ENCODE peak calls at places on chromosomes 5 and 9, in four cellular contexts. U is fibroblast of the aortic adventitia, L is cardiac fibroblast, V is fibroblast of mammary gland. D is an unnamed sample.

GRCh38 chr5:141672071-141672855 is 9.8 kb downstream of the ARAP3 start:
- DNase-seq in U (no peak), L (no peak), V (no peak), D (no peak)

GRCh38 chr5:32583582-32584232 is 1.6 kb upstream of the SUB1 start:
- DNase-seq in U (no peak), L (no peak), V (no peak), D (no peak)

GRCh38 chr9:21294325-21294724 is 10.8 kb downstream of the IFNA5 start:
- DNase-seq in U (no peak), L (peak; percentile 68), V (peak; percentile 63), D (peak; percentile 51)

GRCh38 chr5:171436804-171437285 is 17.4 kb downstream of the FGF18 start:
- DNase-seq in U (no peak), L (no peak), V (no peak), D (no peak)

GRCh38 chr5:168282120-168282519 is 9.3 kb upstream of the WWC1 start:
- DNase-seq in U (peak; percentile 28), L (peak; percentile 29), V (peak; percentile 82), D (peak; percentile 87)

GRCh38 chr5:79416499-79416898 is 97.4 kb downstream of the HOMER1 start:
- DNase-seq in U (peak; percentile 10), L (no peak), V (peak; percentile 8), D (peak; percentile 68)

GRCh38 chr5:19853616-19854240 is 134.3 kb downstream of the CDH18 start:
- DNase-seq in U (peak; percentile 92), L (peak; percentile 45), V (no peak), D (peak; percentile 10)

GRCh38 chr5:153147891-153148623 is 342.4 kb upstream of the GRIA1 start:
- DNase-seq in U (peak; percentile 18), L (peak; percentile 70), V (peak; percentile 80), D (peak; percentile 51)

GRCh38 chr5:99922386-99922785 is 612.8 kb upstream of the FAM174A start:
- DNase-seq in U (no peak), L (no peak), V (no peak), D (no peak)

GRCh38 chr9:135993840-135994776 is 32.9 kb upstream of the UBAC1 start:
- DNase-seq in U (no peak), L (no peak), V (no peak), D (no peak)

GRCh38 chr9:131630206-131630831 is 85.0 kb downstream of the PRRT1B start:
- DNase-seq in U (no peak), L (no peak), V (no peak), D (no peak)

GRCh38 chr5:57889558-57889957 is 406.9 kb upstream of the ACTBL2 start:
- DNase-seq in U (peak; percentile 55), L (peak; percentile 61), V (peak; percentile 46), D (peak; percentile 82)
- TF ChIP-seq CTCF in U (peak; percentile 16), L (peak; percentile 41), V (peak; percentile 21), D (peak; percentile 69)

GRCh38 chr9:85425153-85425611 is 316.6 kb downstream of the AGTPBP1 start:
- DNase-seq in U (peak; percentile 35), L (peak; percentile 45), V (peak; percentile 46), D (peak; percentile 33)
- TF ChIP-seq CTCF in U (peak; percentile 41), L (peak; percentile 55), V (peak; percentile 55), D (peak; percentile 61)

DNA sequence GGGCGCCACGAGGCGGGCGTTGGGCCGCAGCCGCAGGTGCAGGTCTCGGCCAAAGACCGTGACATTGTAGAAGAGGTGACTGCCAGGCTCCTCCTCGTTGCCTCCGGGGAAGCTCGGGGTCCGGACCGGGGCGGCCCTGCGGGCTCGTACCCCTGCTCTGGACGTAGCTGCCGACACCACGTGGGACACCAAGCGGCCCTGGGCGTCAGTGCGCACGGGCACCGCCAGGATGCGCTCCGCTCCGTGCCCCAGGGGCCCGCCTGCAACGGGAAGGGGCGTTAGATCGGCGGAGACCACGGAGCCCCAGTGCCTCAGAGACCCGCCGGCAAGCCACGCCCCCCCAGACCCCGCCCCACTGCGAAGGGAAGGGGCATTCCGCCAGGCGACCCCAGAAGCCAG is 1.4 kb downstream of the ADAMTS2 start:
- DNase-seq in U (peak; percentile 44), L (peak; percentile 59), V (peak; percentile 58), D (peak; percentile 58)
- TF ChIP-seq CTCF in U (peak; percentile 63), L (peak; percentile 69), V (peak; percentile 44), D (peak; percentile 58)

GRCh38 chr5:119267958-119268386 is 87.8 kb upstream of the TNFAIP8 start:
- DNase-seq in U (peak; percentile 97), L (peak; percentile 96), V (peak; percentile 95), D (peak; percentile 97)
- TF ChIP-seq CTCF in U (peak; percentile 93), L (peak; percentile 44), V (peak; percentile 66), D (peak; percentile 39)

GRCh38 chr9:132973713-132974112 is 4.8 kb upstream of the GFI1B start:
- DNase-seq in U (peak; percentile 16), L (peak; percentile 31), V (peak; percentile 36), D (peak; percentile 39)
- TF ChIP-seq CTCF in U (no peak), L (no peak), V (no peak), D (no peak)

DNA sequence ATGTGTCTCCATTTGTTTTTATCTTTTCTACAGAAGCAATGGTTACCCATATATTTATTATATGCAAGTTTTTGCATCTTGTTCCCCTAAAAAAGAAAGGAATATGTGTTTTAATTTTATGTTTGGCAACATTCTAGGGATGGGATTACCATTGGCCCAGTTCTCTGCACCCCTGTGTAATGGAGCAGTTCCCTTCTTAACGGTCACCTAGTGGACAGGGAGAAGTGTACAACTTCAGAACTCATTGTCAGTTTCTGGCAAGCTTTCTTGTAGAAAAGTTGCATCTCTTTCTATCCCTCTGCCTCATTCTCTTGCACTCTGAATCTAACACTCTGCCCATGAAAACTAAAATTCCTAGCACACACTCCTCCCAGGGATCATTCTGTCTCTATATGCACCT is 78.2 kb downstream of the DOCK8 start:
- DNase-seq in U (no peak), L (no peak), V (no peak), D (no peak)
- TF ChIP-seq CTCF in U (no peak), L (no peak), V (no peak), D (no peak)

DNA sequence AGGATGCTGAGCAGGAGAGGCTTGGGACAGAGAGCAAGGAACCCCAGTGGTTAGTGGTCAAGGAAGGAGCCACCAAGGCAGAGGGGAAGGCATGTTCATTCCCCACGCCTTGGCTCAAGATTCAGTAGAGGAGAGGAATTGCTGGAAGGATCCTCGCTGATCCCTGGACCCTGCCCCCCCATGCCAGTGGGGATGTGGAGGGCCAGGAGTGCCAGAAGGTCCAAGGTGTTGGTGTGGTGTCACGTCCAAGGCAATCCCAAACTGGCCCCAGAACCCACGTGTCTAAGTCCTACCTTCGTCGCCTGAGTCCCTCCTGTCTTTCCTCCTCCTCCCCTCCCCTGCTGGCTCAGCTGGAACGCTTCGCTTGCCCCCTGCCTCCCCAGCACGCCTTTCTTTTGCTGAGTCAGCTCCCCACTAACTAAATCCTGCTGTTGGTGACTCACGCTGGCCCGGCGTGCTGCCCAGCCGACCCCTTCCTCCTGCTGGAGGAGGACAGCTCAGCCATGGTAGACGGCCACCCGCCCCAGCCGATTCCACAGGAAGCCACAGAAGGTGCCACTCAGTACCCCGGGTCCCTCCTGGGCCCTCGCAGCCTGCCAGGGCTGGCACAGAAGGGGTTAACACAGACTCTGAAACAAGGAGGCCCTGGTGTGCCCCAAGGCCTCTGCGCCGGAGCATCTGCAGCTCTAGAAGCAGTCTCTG is 37.6 kb upstream of the ORM1 start:
- DNase-seq in U (peak; percentile 88), L (peak; percentile 87), V (peak; percentile 93), D (peak; percentile 92)
- TF ChIP-seq CTCF in U (peak; percentile 26), L (peak; percentile 32), V (no peak), D (peak; percentile 37)

GRCh38 chr5:143445726-143446125 is 42.2 kb upstream of the NR3C1 start:
- DNase-seq in U (no peak), L (no peak), V (peak; percentile 49), D (peak; percentile 14)

GRCh38 chr5:143447983-143448382 is 44.5 kb upstream of the NR3C1 start:
- DNase-seq in U (no peak), L (no peak), V (no peak), D (no peak)

GRCh38 chr5:143449772-143450171 is 46.3 kb upstream of the NR3C1 start:
- DNase-seq in U (no peak), L (no peak), V (no peak), D (no peak)

GRCh38 chr5:143446535-143447226 is 43.2 kb upstream of the NR3C1 start:
- DNase-seq in U (no peak), L (no peak), V (no peak), D (no peak)

DNA sequence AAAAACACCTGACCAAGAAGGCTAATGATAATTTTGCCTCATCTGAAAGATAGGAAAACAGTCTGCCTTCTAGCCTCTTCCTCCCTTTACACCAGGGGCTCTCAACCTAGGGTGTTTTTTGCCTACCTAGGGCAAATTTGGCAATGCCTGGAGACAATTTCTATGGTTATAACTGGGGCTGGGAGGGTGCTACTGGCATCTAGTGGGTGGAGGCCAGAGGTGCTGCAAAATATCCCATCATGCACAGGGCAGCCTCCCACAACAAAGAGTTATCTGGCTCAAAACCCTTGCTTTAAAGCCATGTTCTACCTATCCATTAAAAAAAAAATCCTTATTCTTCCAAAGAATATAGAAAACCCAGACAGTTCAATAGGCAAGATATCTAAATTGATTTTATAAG is 45.0 kb upstream of the NR3C1 start:
- DNase-seq in U (no peak), L (no peak), V (no peak), D (no peak)
- TF ChIP-seq CTCF in U (no peak), L (no peak), V (no peak), D (no peak)

GRCh38 chr9:94623253-94623652 is 16.1 kb downstream of the FBP1 start:
- DNase-seq in U (no peak), L (peak; percentile 31), V (no peak), D (peak; percentile 46)
- TF ChIP-seq CTCF in U (peak; percentile 23), L (peak; percentile 38), V (peak; percentile 19), D (peak; percentile 61)

GRCh38 chr5:137497396-137498290 is 1.5 kb downstream of the SPOCK1 start:
- DNase-seq in U (no peak), L (peak; percentile 18), V (no peak), D (no peak)
- TF ChIP-seq CTCF in U (peak; percentile 4), L (no peak), V (no peak), D (no peak)